ENCODE peak calls at places on chromosomes 3 and 15, in five cellular contexts. K is ELF-1, T is kidney glomerular epithelial cell, N is NCI-H460, M is globus pallidus. Z is an unnamed sample.

GRCh38 chr3:152127058-152127457 is 141.7 kb upstream of the MBNL1 start:
- DNase-seq in K (no peak), T (no peak), N (no peak), M (no peak), Z (no peak)

GRCh38 chr3:95798628-95799027 is 1015.8 kb upstream of the EPHA6 start:
- DNase-seq in K (no peak), T (no peak), N (no peak), M (no peak), Z (no peak)

GRCh38 chr3:52028572-52028971 is 27.8 kb downstream of the DUSP7 start:
- DNase-seq in K (no peak), T (no peak), N (no peak), M (peak; percentile 89), Z (no peak)

GRCh38 chr15:29130461-29130860 is 139.2 kb downstream of the NSMCE3 start:
- DNase-seq in K (no peak), T (no peak), N (no peak), M (no peak), Z (no peak)

GRCh38 chr3:34619990-34620389 is 821.6 kb downstream of the PDCD6IP start:
- DNase-seq in K (peak; percentile 18), T (no peak), N (no peak), M (no peak), Z (no peak)

GRCh38 chr3:133301731-133302130 is 98.1 kb upstream of the BFSP2 start:
- DNase-seq in K (no peak), T (peak; percentile 28), N (no peak), M (no peak), Z (no peak)

GRCh38 chr3:15361494-15362214 is 29.3 kb upstream of the SH3BP5 start:
- DNase-seq in K (peak; percentile 81), T (peak; percentile 70), N (no peak), M (no peak), Z (no peak)

GRCh38 chr3:114671741-114672510 is 378.1 kb downstream of the TIGIT start:
- DNase-seq in K (no peak), T (no peak), N (no peak), M (no peak), Z (no peak)

GRCh38 chr15:100114100-100114499 is 227.7 kb downstream of the ADAMTS17 start:
- DNase-seq in K (peak; percentile 51), T (no peak), N (no peak), M (peak; percentile 80), Z (no peak)

GRCh38 chr3:71621802-71622537 is 38.4 kb upstream of the FOXP1 start:
- DNase-seq in K (no peak), T (no peak), N (no peak), M (no peak), Z (no peak)

GRCh38 chr15:84983299-84983698 is 1.6 kb downstream of the PDE8A start:
- DNase-seq in K (no peak), T (no peak), N (no peak), M (peak; percentile 40), Z (no peak)

GRCh38 chr3:14775574-14775973 is 43.2 kb upstream of the FGD5 start:
- DNase-seq in K (no peak), T (no peak), N (no peak), M (no peak), Z (no peak)

Z was measured in HCT116.